ENCODE peak calls at places on chromosomes 16 and 17, in ten cellular contexts. Q is tibial nerve, V is breast epithelium, Z is HCT116, X is IMR-90, C is heart left ventricle, A is ovary, W is A549, N is transverse colon, O is GM12878. F is an unnamed sample.
A peak's percentile ranks its signal among the peaks of the same experiment; 100 is the strongest.

GRCh38 chr17:58324409-58325288 is 3.9 kb downstream of the TSPOAP1 start:
- DNase-seq in Q (no peak), V (peak; percentile 71), Z (no peak), X (peak; percentile 18), C (no peak), A (peak; percentile 47), W (no peak), N (peak; percentile 58), O (no peak), F (peak; percentile 69)

GRCh38 chr17:7408341-7408740 is 696 bp downstream of the NLGN2 start:
- DNase-seq in Q (no peak), V (no peak), Z (no peak), X (no peak), C (no peak), A (no peak), W (no peak), N (no peak), O (no peak), F (no peak)

GRCh38 chr16:49556252-49557069 is 182.9 kb downstream of the C16orf78 start:
- DNase-seq in Q (no peak), V (no peak), Z (peak; percentile 4), X (peak; percentile 35), C (no peak), A (no peak), W (peak; percentile 31), N (no peak), O (no peak), F (no peak)

GRCh38 chr16:2835638-2836493 is 5.8 kb downstream of the ZG16B start:
- DNase-seq in Q (no peak), V (peak; percentile 84), Z (peak; percentile 96), X (peak; percentile 98), C (no peak), A (no peak), W (peak; percentile 90), N (peak; percentile 63), O (no peak), F (peak; percentile 84)

GRCh38 chr17:38918129-38918913 is 7.1 kb upstream of the LASP1NB start:
- DNase-seq in Q (no peak), V (peak; percentile 50), Z (no peak), X (no peak), C (no peak), A (no peak), W (no peak), N (no peak), O (no peak), F (peak; percentile 24)

GRCh38 chr17:47204722-47205418 is 4.3 kb upstream of the MYL4 start:
- DNase-seq in Q (peak; percentile 33), V (no peak), Z (no peak), X (peak; percentile 47), C (peak; percentile 48), A (no peak), W (no peak), N (no peak), O (peak; percentile 77), F (no peak)

GRCh38 chr17:19671433-19671832 is 22.9 kb downstream of the ALDH3A2 start:
- DNase-seq in Q (no peak), V (no peak), Z (no peak), X (no peak), C (no peak), A (no peak), W (no peak), N (no peak), O (no peak), F (no peak)

GRCh38 chr16:88467433-88468051 is 14.5 kb downstream of the ZFPM1 start:
- DNase-seq in Q (no peak), V (no peak), Z (no peak), X (no peak), C (no peak), A (no peak), W (no peak), N (no peak), O (no peak), F (no peak)

DNA sequence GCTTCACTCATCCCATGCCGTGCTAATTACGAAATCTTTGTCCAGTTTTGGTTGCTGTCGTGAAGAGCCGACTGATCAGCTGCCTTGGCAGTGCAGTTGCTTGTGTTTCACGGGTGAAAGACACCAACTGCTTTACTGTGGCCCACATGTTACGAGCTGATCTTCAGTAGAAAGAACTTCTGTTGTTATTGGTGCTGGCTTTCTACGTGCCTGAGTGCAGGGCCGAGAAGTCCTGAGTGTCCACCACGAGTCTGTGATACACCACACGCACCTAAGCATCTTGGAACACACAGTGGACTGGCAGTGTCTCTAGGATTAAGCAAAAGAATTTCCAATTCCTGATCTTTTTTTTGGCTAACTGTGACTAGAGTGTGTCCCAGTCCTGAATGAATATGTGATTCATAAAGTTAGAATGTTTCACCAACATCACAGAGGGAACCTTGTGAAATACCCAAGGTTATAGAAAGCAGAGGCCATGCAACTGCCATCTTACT is 70.4 kb upstream of the CLEC18A start:
- DNase-seq in Q (no peak), V (no peak), Z (no peak), X (peak; percentile 44), C (no peak), A (no peak), W (no peak), N (no peak), O (no peak), F (no peak)
- H3K27ac ChIP-seq in Q (peak overlapping the region; percentile 5), V (no peak overlapping the region), Z (no peak overlapping the region), X (no peak overlapping the region), C (no peak overlapping the region), A (no peak overlapping the region), W (no peak overlapping the region), N (no peak overlapping the region), O (no peak overlapping the region), F (no peak overlapping the region)

GRCh38 chr17:77756846-77757610 is 201.5 kb upstream of the TNRC6C start:
- DNase-seq in Q (no peak), V (no peak), Z (no peak), X (no peak), C (no peak), A (no peak), W (no peak), N (no peak), O (no peak), F (no peak)

GRCh38 chr17:77756028-77756427 is 202.5 kb upstream of the TNRC6C start:
- DNase-seq in Q (no peak), V (no peak), Z (no peak), X (no peak), C (no peak), A (no peak), W (no peak), N (no peak), O (no peak), F (no peak)

GRCh38 chr17:77754956-77755355 is 203.5 kb upstream of the TNRC6C start:
- DNase-seq in Q (no peak), V (no peak), Z (no peak), X (no peak), C (no peak), A (no peak), W (no peak), N (no peak), O (no peak), F (no peak)

GRCh38 chr17:77753691-77754265 is 204.7 kb upstream of the TNRC6C start:
- DNase-seq in Q (no peak), V (no peak), Z (no peak), X (no peak), C (no peak), A (no peak), W (no peak), N (no peak), O (no peak), F (no peak)

DNA sequence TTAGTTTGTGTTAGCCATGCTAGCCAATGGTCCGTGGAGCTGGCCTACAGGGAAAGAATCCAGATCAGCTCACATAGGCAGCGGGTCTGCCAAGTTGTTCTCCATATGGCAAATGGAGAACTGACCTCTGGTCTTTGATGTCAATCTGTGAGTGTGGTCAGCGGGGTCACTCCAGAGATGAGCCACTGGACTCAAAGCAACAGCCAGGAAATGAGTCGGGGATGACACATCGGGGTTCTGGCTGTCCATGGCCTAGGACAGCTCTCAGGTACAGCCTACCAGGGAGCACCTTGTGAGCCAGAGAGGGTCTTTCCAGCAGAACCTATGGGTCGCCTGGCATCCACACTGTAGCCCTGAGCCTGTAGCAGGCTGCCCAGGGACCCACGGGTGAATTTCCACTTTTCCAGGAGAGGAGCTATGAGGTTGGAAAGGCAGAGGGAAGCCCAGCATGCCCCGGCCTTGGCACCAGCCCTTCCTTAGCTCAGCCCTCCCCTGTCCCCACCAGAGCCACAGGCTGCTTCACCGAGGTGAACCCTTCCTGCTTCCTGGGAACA is 203.0 kb upstream of the TNRC6C start:
- DNase-seq in Q (no peak), V (no peak), Z (no peak), X (no peak), C (no peak), A (no peak), W (no peak), N (no peak), O (no peak), F (no peak)
- TF ChIP-seq POLR2A in Q (no peak), V (no peak), Z (no peak), X (no peak), C (no peak), A (no peak), W (no peak), N (no peak), O (no peak), F (no peak)

GRCh38 chr16:10087151-10087550 is 95.1 kb downstream of the GRIN2A start:
- DNase-seq in Q (no peak), V (no peak), Z (no peak), X (no peak), C (no peak), A (no peak), W (no peak), N (no peak), O (no peak), F (no peak)

GRCh38 chr16:10088380-10088793 is 93.8 kb downstream of the GRIN2A start:
- DNase-seq in Q (no peak), V (no peak), Z (no peak), X (no peak), C (no peak), A (no peak), W (no peak), N (no peak), O (no peak), F (no peak)

GRCh38 chr16:10083301-10083700 is 98.9 kb downstream of the GRIN2A start:
- DNase-seq in Q (no peak), V (no peak), Z (no peak), X (no peak), C (no peak), A (no peak), W (no peak), N (no peak), O (no peak), F (no peak)

GRCh38 chr16:10085078-10085798 is 97.0 kb downstream of the GRIN2A start:
- DNase-seq in Q (no peak), V (no peak), Z (no peak), X (no peak), C (no peak), A (no peak), W (no peak), N (no peak), O (no peak), F (peak; percentile 51)

DNA sequence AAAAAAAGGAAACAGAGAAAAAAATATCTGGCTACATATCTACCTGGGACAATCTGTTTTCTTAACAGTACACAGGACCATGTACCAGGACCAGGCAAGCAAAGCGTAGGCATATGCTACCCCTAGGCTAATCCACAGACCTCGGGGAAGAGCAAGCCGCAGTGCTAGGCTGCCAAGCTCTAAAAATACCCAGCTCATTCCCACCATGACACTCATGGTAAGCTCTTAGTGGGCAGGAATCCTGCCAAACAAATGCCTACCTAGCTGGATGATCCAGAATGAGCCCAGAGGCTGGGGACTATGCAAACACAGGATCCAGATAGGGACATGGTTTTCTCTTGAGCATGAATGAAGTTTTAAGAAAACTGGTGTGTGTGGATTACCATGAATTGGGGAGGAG is 95.6 kb downstream of the GRIN2A start:
- DNase-seq in Q (no peak), V (no peak), Z (no peak), X (no peak), C (peak; percentile 59), A (no peak), W (no peak), N (no peak), O (no peak), F (no peak)
- H3K27ac ChIP-seq in Q (no peak overlapping the region), V (peak overlapping the region; percentile 38), Z (no peak overlapping the region), X (no peak overlapping the region), C (no peak overlapping the region), A (no peak overlapping the region), W (no peak overlapping the region), N (no peak overlapping the region), O (no peak overlapping the region), F (peak overlapping the region; percentile 33)

GRCh38 chr16:29644338-29644857 is 18.6 kb upstream of the SPN start:
- DNase-seq in Q (no peak), V (no peak), Z (no peak), X (no peak), C (no peak), A (no peak), W (no peak), N (no peak), O (peak; percentile 88), F (no peak)
- TF ChIP-seq POLR2A in Q (no peak), V (no peak), Z (no peak), X (no peak), C (no peak), A (no peak), W (no peak), N (no peak), O (no peak), F (no peak)